ENCODE peak calls at places on chromosomes 1 and 21, in ten cellular contexts. W is stimulated activated CD4-positive, alpha-beta T cell treated with anti-CD3 and anti-CD28 coated beads, Interleukin-15, amount 100 ng/mL, for 1 hour; O is stimulated activated CD8-positive, alpha-beta memory T cell treated with anti-CD3 and anti-CD28 coated beads, Interleukin-4, amount 100 ng/mL, for 1 hour; S is activated CD4-positive, alpha-beta T cell treated with anti-CD3 and anti-CD28 coated beads, Interleukin-2, amount 50 U/mL, for 1 hour; T is ACHN; Z is heart left ventricle; K is EH; D is NCI-H1105; N is bronchial epithelial cell; V is H4. X is an unnamed sample.

GRCh38 chr1:234599617-234600417 is 10.2 kb downstream of the IRF2BP2 start:
- DNase-seq in W (peak), O (no peak), S (peak), T (peak), Z (peak), K (peak), D (peak), N (no peak), V (peak), X (peak)

GRCh38 chr1:159873546-159873945 is 11.1 kb upstream of the VSIG8 start:
- DNase-seq in W (no peak), O (no peak), S (no peak), T (no peak), Z (no peak), K (no peak), D (no peak), N (no peak), V (no peak), X (no peak)

GRCh38 chr1:208029381-208030319 is 118.7 kb upstream of the CD34 start:
- DNase-seq in W (no peak), O (no peak), S (no peak), T (peak), Z (no peak), K (peak), D (no peak), N (no peak), V (no peak), X (no peak)

GRCh38 chr1:53949023-53949611 is 3.0 kb downstream of the LRRC42 start:
- DNase-seq in W (no peak), O (no peak), S (no peak), T (peak), Z (no peak), K (peak), D (peak), N (peak), V (peak), X (peak)

GRCh38 chr1:84632975-84633427 is 57.3 kb downstream of the SSX2IP start:
- DNase-seq in W (no peak), O (no peak), S (no peak), T (peak), Z (no peak), K (peak), D (no peak), N (peak), V (peak), X (no peak)

GRCh38 chr1:101175886-101176285 is 60.9 kb upstream of the S1PR1 start:
- DNase-seq in W (no peak), O (no peak), S (no peak), T (no peak), Z (no peak), K (peak), D (no peak), N (no peak), V (no peak), X (no peak)

GRCh38 chr1:2358651-2359640 is 32.4 kb downstream of the MORN1 start:
- DNase-seq in W (no peak), O (no peak), S (no peak), T (no peak), Z (peak), K (no peak), D (no peak), N (no peak), V (no peak), X (no peak)

GRCh38 chr1:206735553-206736031 is 35.0 kb upstream of the IL19 start:
- DNase-seq in W (no peak), O (no peak), S (no peak), T (no peak), Z (no peak), K (peak), D (no peak), N (no peak), V (no peak), X (no peak)

GRCh38 chr21:20016431-20017005 is 981.7 kb upstream of the NCAM2 start:
- DNase-seq in W (no peak), O (no peak), S (no peak), T (no peak), Z (no peak), K (no peak), D (no peak), N (no peak), V (no peak), X (no peak)

GRCh38 chr1:209652873-209653401 is 712 bp upstream of the LAMB3 start:
- DNase-seq in W (no peak), O (no peak), S (peak), T (peak), Z (peak), K (peak), D (peak), N (peak), V (peak), X (peak)

GRCh38 chr21:33550772-33551660 is 8.2 kb downstream of the SON start:
- DNase-seq in W (no peak), O (no peak), S (no peak), T (no peak), Z (no peak), K (no peak), D (no peak), N (no peak), V (no peak), X (no peak)

GRCh38 chr21:45147473-45148315 is 73.3 kb downstream of the ADARB1 start:
- DNase-seq in W (no peak), O (no peak), S (no peak), T (no peak), Z (no peak), K (no peak), D (no peak), N (no peak), V (no peak), X (no peak)

GRCh38 chr1:89605692-89606091 is 27.2 kb upstream of the LRRC8C start:
- DNase-seq in W (no peak), O (no peak), S (no peak), T (peak), Z (no peak), K (peak), D (no peak), N (peak), V (peak), X (no peak)

GRCh38 chr1:11514366-11514765 is 35.4 kb downstream of the DISP3 start:
- DNase-seq in W (no peak), O (no peak), S (no peak), T (no peak), Z (no peak), K (no peak), D (no peak), N (no peak), V (no peak), X (no peak)

GRCh38 chr1:245721488-245721887 is 566.7 kb downstream of the KIF26B start:
- DNase-seq in W (no peak), O (no peak), S (no peak), T (no peak), Z (no peak), K (no peak), D (no peak), N (no peak), V (no peak), X (no peak)

GRCh38 chr1:153354515-153355193 is 3.0 kb upstream of the S100A9 start:
- DNase-seq in W (no peak), O (no peak), S (no peak), T (no peak), Z (no peak), K (no peak), D (no peak), N (no peak), V (no peak), X (no peak)

GRCh38 chr1:16076871-16077250 is 3.4 kb upstream of the FAM131C start:
- DNase-seq in W (no peak), O (no peak), S (no peak), T (peak), Z (peak), K (peak), D (no peak), N (peak), V (peak), X (no peak)

GRCh38 chr1:190124068-190124467 is 353.6 kb downstream of the BRINP3 start:
- DNase-seq in W (no peak), O (no peak), S (no peak), T (no peak), Z (peak), K (no peak), D (no peak), N (no peak), V (peak), X (no peak)

GRCh38 chr1:29162476-29163138 is 19.1 kb downstream of the SRSF4 start:
- DNase-seq in W (no peak), O (no peak), S (no peak), T (no peak), Z (peak), K (peak), D (no peak), N (no peak), V (no peak), X (no peak)

GRCh38 chr1:226309398-226310122 is 596 bp upstream of the LIN9 start:
- DNase-seq in W (no peak), O (no peak), S (no peak), T (peak), Z (no peak), K (peak), D (no peak), N (no peak), V (no peak), X (peak)

GRCh38 chr1:1621682-1622577 is 6.6 kb downstream of the MIB2 start:
- DNase-seq in W (no peak), O (no peak), S (no peak), T (no peak), Z (peak), K (no peak), D (no peak), N (no peak), V (no peak), X (no peak)

GRCh38 chr1:60068393-60069045 is 5.1 kb downstream of the C1orf87 start:
- DNase-seq in W (no peak), O (no peak), S (no peak), T (no peak), Z (no peak), K (peak), D (no peak), N (peak), V (no peak), X (no peak)

GRCh38 chr1:93283496-93283895 is 62.2 kb upstream of the DR1 start:
- DNase-seq in W (no peak), O (no peak), S (no peak), T (no peak), Z (no peak), K (no peak), D (no peak), N (no peak), V (no peak), X (no peak)

GRCh38 chr1:29801003-29801402 is 564.7 kb downstream of the PTPRU start:
- DNase-seq in W (no peak), O (no peak), S (no peak), T (no peak), Z (no peak), K (no peak), D (no peak), N (no peak), V (no peak), X (no peak)

GRCh38 chr1:208329291-208329690 is 85.1 kb upstream of the PLXNA2 start:
- DNase-seq in W (no peak), O (no peak), S (no peak), T (no peak), Z (no peak), K (peak), D (no peak), N (no peak), V (no peak), X (no peak)

GRCh38 chr1:92934395-92935378 is 26.6 kb downstream of the DIPK1A start:
- DNase-seq in W (no peak), O (no peak), S (no peak), T (no peak), Z (peak), K (peak), D (peak), N (peak), V (peak), X (peak)

X was measured in midbrain.